ENCODE peak calls at places on chromosomes 5 and 9, in four cellular contexts. X is Caco-2, V is NCI-H1092 treated with DMSO at 0.1 percent for 48 hours, Z is stromal cell of bone marrow. R is an unnamed sample.

GRCh38 chr5:56662891-56663290 is 152.5 kb upstream of the MAP3K1 start:
- DNase-seq in X (no peak), V (no peak), Z (no peak), R (no peak)

GRCh38 chr5:134581241-134581981 is 51.2 kb downstream of the SAR1B start:
- DNase-seq in X (peak; percentile 32), V (no peak), Z (no peak), R (no peak)

GRCh38 chr9:129023036-129023907 is 4.9 kb downstream of the SH3GLB2 start:
- DNase-seq in X (no peak), V (peak; percentile 14), Z (peak; percentile 68), R (peak; percentile 28)

GRCh38 chr5:55650391-55650790 is 61.7 kb downstream of the SLC38A9 start:
- DNase-seq in X (no peak), V (no peak), Z (peak; percentile 70), R (no peak)

GRCh38 chr9:137127301-137128157 is 11.4 kb upstream of the GRIN1 start:
- DNase-seq in X (no peak), V (no peak), Z (no peak), R (no peak)

GRCh38 chr9:114002986-114003740 is 74.9 kb downstream of the AMBP start:
- DNase-seq in X (no peak), V (no peak), Z (no peak), R (no peak)

GRCh38 chr5:178839319-178839704 is 20.4 kb upstream of the ZNF354B start:
- DNase-seq in X (peak; percentile 66), V (peak; percentile 18), Z (no peak), R (peak; percentile 2)

GRCh38 chr5:76667495-76667894 is 44.3 kb upstream of the F2RL2 start:
- DNase-seq in X (no peak), V (no peak), Z (no peak), R (no peak)

GRCh38 chr5:172867761-172868435 is 33.8 kb downstream of the ERGIC1 start:
- DNase-seq in X (no peak), V (no peak), Z (no peak), R (no peak)

R was measured in G401.